ENCODE peak calls at places on chromosomes 4 and X, in nine cellular contexts. S is PC-3; G is cardiac fibroblast; L is tibial artery; X is CD4-positive, alpha-beta memory T cell; O is A549; Z is endothelial cell of umbilical vein; D is ovary; Y is IMR-90. U is an unnamed sample.

GRCh38 chr4:10656988-10657387 is 27.6 kb downstream of the CLNK start:
- DNase-seq in S (peak), G (no peak), L (no peak), X (no peak), O (no peak), Z (peak), D (no peak), Y (peak), U (no peak)

GRCh38 chrX:71909956-71910355 is 689 bp upstream of the NHSL2 start:
- DNase-seq in S (no peak), G (no peak), L (peak), X (no peak), O (peak), Z (no peak), D (no peak), Y (no peak), U (no peak)

GRCh38 chr4:137474711-137475301 is 57.5 kb downstream of the PCDH18 start:
- DNase-seq in S (peak), G (peak), L (no peak), X (no peak), O (no peak), Z (no peak), D (no peak), Y (peak), U (no peak)

GRCh38 chr4:139749313-139749712 is 83.7 kb downstream of the MGST2 start:
- DNase-seq in S (no peak), G (no peak), L (no peak), X (no peak), O (no peak), Z (peak), D (no peak), Y (no peak), U (no peak)

GRCh38 chr4:21991050-21991449 is 42.5 kb upstream of the KCNIP4 start:
- DNase-seq in S (no peak), G (no peak), L (no peak), X (no peak), O (no peak), Z (no peak), D (no peak), Y (peak), U (peak)

GRCh38 chr4:182483685-182484084 is 240.5 kb downstream of the TENM3 start:
- DNase-seq in S (no peak), G (no peak), L (no peak), X (no peak), O (no peak), Z (no peak), D (no peak), Y (no peak), U (no peak)

GRCh38 chr4:121462660-121463261 is 81.9 kb upstream of the QRFPR start:
- DNase-seq in S (peak), G (peak), L (no peak), X (peak), O (peak), Z (peak), D (no peak), Y (peak), U (peak)

GRCh38 chrX:103153661-103154060 is 60.7 kb upstream of the NXF3 start:
- DNase-seq in S (peak), G (no peak), L (no peak), X (no peak), O (no peak), Z (no peak), D (no peak), Y (no peak), U (no peak)

GRCh38 chr4:98290511-98290910 is 29.3 kb downstream of the RAP1GDS1 start:
- DNase-seq in S (no peak), G (peak), L (no peak), X (no peak), O (no peak), Z (no peak), D (no peak), Y (peak), U (peak)

GRCh38 chr4:158172558-158173258 is at the start of gene GASK1B:
- DNase-seq in S (peak), G (peak), L (peak), X (no peak), O (peak), Z (peak), D (peak), Y (peak), U (no peak)

GRCh38 chr4:158209825-158210807 is at the start of gene TMEM144:
- DNase-seq in S (peak), G (peak), L (peak), X (no peak), O (peak), Z (peak), D (peak), Y (peak), U (peak)

GRCh38 chrX:136251042-136251991 is at the start of gene MAP7D3:
- DNase-seq in S (no peak), G (peak), L (peak), X (peak), O (peak), Z (peak), D (peak), Y (peak), U (no peak)

GRCh38 chrX:14616301-14616700 is 87.0 kb downstream of the GLRA2 start:
- DNase-seq in S (no peak), G (no peak), L (no peak), X (no peak), O (no peak), Z (no peak), D (no peak), Y (peak), U (no peak)

GRCh38 chr4:20266215-20267082 is 14.7 kb downstream of the SLIT2 start:
- DNase-seq in S (no peak), G (no peak), L (peak), X (no peak), O (no peak), Z (no peak), D (no peak), Y (peak), U (no peak)

GRCh38 chr4:87032884-87033533 is 98.2 kb downstream of the AFF1 start:
- DNase-seq in S (peak), G (peak), L (no peak), X (no peak), O (no peak), Z (peak), D (no peak), Y (peak), U (no peak)

GRCh38 chrX:119013146-119013545 is 38.7 kb downstream of the LONRF3 start:
- DNase-seq in S (peak), G (no peak), L (no peak), X (no peak), O (no peak), Z (no peak), D (no peak), Y (no peak), U (no peak)

GRCh38 chr4:138910201-138910913 is 105.2 kb upstream of the NOCT start:
- DNase-seq in S (peak), G (peak), L (no peak), X (no peak), O (no peak), Z (no peak), D (no peak), Y (peak), U (no peak)

GRCh38 chr4:79421483-79421882 is 13.5 kb upstream of the GK2 start:
- DNase-seq in S (no peak), G (no peak), L (no peak), X (no peak), O (no peak), Z (no peak), D (no peak), Y (no peak), U (no peak)

GRCh38 chr4:138893991-138894390 is 121.6 kb upstream of the NOCT start:
- DNase-seq in S (no peak), G (no peak), L (no peak), X (no peak), O (no peak), Z (no peak), D (no peak), Y (no peak), U (no peak)

GRCh38 chr4:75745721-75746199 is 21.4 kb downstream of the USO1 start:
- DNase-seq in S (no peak), G (no peak), L (no peak), X (no peak), O (no peak), Z (peak), D (no peak), Y (no peak), U (no peak)

GRCh38 chr4:76821661-76822060 is 76.3 kb downstream of the SOWAHB start:
- DNase-seq in S (no peak), G (peak), L (no peak), X (no peak), O (no peak), Z (no peak), D (no peak), Y (peak), U (peak)

GRCh38 chr4:9924750-9925149 is 96.5 kb downstream of the SLC2A9 start:
- DNase-seq in S (peak), G (peak), L (no peak), X (no peak), O (no peak), Z (no peak), D (no peak), Y (peak), U (no peak)

GRCh38 chr4:43251760-43252317 is 359.3 kb downstream of the GRXCR1 start:
- DNase-seq in S (peak), G (no peak), L (no peak), X (no peak), O (no peak), Z (no peak), D (no peak), Y (peak), U (no peak)

GRCh38 chr4:77579406-77580076 is 26.1 kb upstream of the CXCL13 start:
- DNase-seq in S (peak), G (peak), L (no peak), X (no peak), O (peak), Z (no peak), D (no peak), Y (peak), U (peak)

GRCh38 chrX:11655282-11655985 is 10.3 kb downstream of the ARHGAP6 start:
- DNase-seq in S (no peak), G (no peak), L (no peak), X (no peak), O (no peak), Z (no peak), D (no peak), Y (no peak), U (no peak)

GRCh38 chr4:92825186-92825715 is 521.5 kb downstream of the GRID2 start:
- DNase-seq in S (peak), G (no peak), L (no peak), X (no peak), O (no peak), Z (no peak), D (no peak), Y (no peak), U (no peak)

GRCh38 chr4:4837921-4838601 is 21.4 kb upstream of the MSX1 start:
- DNase-seq in S (peak), G (no peak), L (no peak), X (no peak), O (no peak), Z (no peak), D (no peak), Y (peak), U (no peak)

DNA sequence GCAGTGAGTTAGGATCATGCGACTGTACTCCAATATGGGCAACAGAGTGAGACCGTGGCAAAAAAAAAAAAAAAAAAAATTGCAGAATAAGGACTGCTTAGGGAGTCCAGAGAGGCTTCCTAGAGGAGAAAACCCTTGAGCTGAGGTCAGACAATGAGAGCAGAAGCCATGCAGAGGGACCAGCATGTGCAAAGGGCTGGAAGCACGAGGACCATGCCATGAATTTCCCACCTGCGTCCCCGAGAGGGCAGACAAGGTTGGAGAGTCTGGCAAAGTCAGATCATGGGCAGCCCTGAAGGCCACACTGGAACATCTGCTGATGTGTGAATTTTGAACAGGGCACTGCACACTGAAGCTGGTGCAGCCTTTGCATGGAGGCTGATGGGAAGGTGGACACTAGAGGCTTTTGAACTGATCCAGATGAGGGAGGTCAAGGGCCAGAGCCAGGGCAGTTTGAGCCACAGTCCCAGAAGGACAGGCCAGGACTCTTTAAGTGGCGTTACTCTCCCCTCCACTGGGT is 6.5 kb upstream of the JAKMIP1 start:
- DNase-seq in S (no peak), G (no peak), L (peak), X (no peak), O (no peak), Z (no peak), D (no peak), Y (no peak), U (no peak)
- H3K4me3 ChIP-seq in S (no peak), G (no peak), L (no peak), X (no peak), O (no peak), Z (no peak), D (no peak), Y (no peak), U (no peak)

DNA sequence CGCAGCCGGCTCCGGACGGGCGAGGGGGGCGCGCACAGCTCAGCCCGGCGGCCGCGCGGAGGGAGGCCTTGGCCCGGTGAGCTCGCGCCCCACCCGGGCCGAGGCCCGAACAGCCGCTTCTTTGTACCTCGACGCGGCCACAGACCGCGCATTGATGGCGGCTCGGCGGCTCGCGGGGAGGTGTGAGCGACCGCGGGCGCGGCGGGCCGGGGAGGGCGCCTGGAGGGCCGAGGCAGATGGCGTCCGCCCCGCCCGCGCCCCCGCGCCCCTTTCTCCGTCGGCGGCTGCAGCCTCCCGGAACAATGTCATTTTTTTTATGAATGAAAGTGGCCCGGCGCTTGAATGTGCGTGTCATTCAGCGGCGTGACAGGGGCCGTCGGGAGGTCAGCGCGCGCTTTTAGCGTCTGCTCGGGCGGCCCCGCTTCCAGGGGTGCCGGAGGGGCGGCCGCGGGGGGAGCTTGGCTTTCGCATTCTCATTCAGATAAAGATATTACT is 1.8 kb downstream of the FGFR3 start:
- DNase-seq in S (no peak), G (no peak), L (no peak), X (no peak), O (no peak), Z (no peak), D (no peak), Y (no peak), U (no peak)
- H3K4me3 ChIP-seq in S (no peak), G (no peak), L (peak), X (no peak), O (peak), Z (no peak), D (peak), Y (no peak), U (no peak)

GRCh38 chr4:26884486-26884988 is 23.9 kb downstream of the STIM2 start:
- DNase-seq in S (no peak), G (peak), L (no peak), X (peak), O (no peak), Z (no peak), D (no peak), Y (no peak), U (no peak)

GRCh38 chr4:26891054-26891453 is 30.4 kb downstream of the STIM2 start:
- DNase-seq in S (no peak), G (no peak), L (no peak), X (no peak), O (no peak), Z (no peak), D (no peak), Y (no peak), U (no peak)

GRCh38 chr4:26885912-26886274 is 25.3 kb downstream of the STIM2 start:
- DNase-seq in S (no peak), G (no peak), L (no peak), X (peak), O (no peak), Z (no peak), D (no peak), Y (no peak), U (no peak)

GRCh38 chr4:26887809-26888208 is 27.2 kb downstream of the STIM2 start:
- DNase-seq in S (no peak), G (no peak), L (no peak), X (no peak), O (no peak), Z (no peak), D (no peak), Y (no peak), U (no peak)

GRCh38 chr4:26887143-26887542 is 26.5 kb downstream of the STIM2 start:
- DNase-seq in S (no peak), G (no peak), L (no peak), X (no peak), O (no peak), Z (no peak), D (no peak), Y (no peak), U (no peak)
- H3K4me3 ChIP-seq in S (no peak), G (no peak), L (no peak), X (no peak), O (no peak), Z (no peak), D (no peak), Y (no peak), U (no peak)

GRCh38 chrX:138982350-138982749 is 270.8 kb upstream of the FGF13 start:
- DNase-seq in S (no peak), G (no peak), L (no peak), X (no peak), O (no peak), Z (no peak), D (no peak), Y (no peak), U (no peak)
- H3K4me3 ChIP-seq in S (no peak), G (no peak), L (no peak), X (no peak), O (no peak), Z (no peak), D (no peak), Y (no peak), U (no peak)

GRCh38 chrX:133981908-133982307 is 3.5 kb downstream of the GPC3 start:
- DNase-seq in S (no peak), G (no peak), L (no peak), X (no peak), O (no peak), Z (no peak), D (no peak), Y (no peak), U (no peak)
- H3K4me3 ChIP-seq in S (no peak), G (no peak), L (no peak), X (no peak), O (no peak), Z (no peak), D (no peak), Y (no peak), U (no peak)

GRCh38 chr4:6917445-6918241 is 8.0 kb downstream of the TBC1D14 start:
- DNase-seq in S (peak), G (no peak), L (peak), X (no peak), O (peak), Z (peak), D (peak), Y (no peak), U (no peak)
- H3K4me3 ChIP-seq in S (no peak), G (no peak), L (no peak), X (no peak), O (no peak), Z (no peak), D (no peak), Y (no peak), U (no peak)